ENCODE peak calls at places on chromosomes 3 and 15, in nine cellular contexts. C, L, I, N, U, P, Y, X and D are unnamed samples.

GRCh38 chr15:90004671-90005070 is 3.5 kb downstream of the ZNF710 start:
- DNase-seq in C (peak), L (no peak), I (no peak), N (no peak), U (peak), P (peak), Y (no peak), X (no peak), D (no peak)

GRCh38 chr3:40170395-40170794 is 139.1 kb upstream of the EIF1B start:
- DNase-seq in C (no peak), L (no peak), I (no peak), N (no peak), U (no peak), P (no peak), Y (peak), X (no peak), D (no peak)

GRCh38 chr15:42608110-42608531 is 32.7 kb downstream of the STARD9 start:
- DNase-seq in C (peak), L (no peak), I (no peak), N (peak), U (peak), P (no peak), Y (no peak), X (no peak), D (no peak)

GRCh38 chr3:196238612-196239190 is 22.4 kb downstream of the SLC51A start:
- DNase-seq in C (no peak), L (no peak), I (no peak), N (no peak), U (no peak), P (no peak), Y (no peak), X (no peak), D (no peak)

GRCh38 chr15:92818658-92819311 is 81.3 kb upstream of the CHD2 start:
- DNase-seq in C (no peak), L (no peak), I (no peak), N (no peak), U (no peak), P (no peak), Y (no peak), X (no peak), D (no peak)

GRCh38 chr3:37993811-37994638 is 3.4 kb downstream of the VILL start:
- DNase-seq in C (peak), L (peak), I (no peak), N (peak), U (peak), P (no peak), Y (peak), X (peak), D (no peak)

GRCh38 chr3:146817705-146818104 is 212.6 kb upstream of the PLSCR5 start:
- DNase-seq in C (no peak), L (no peak), I (no peak), N (no peak), U (no peak), P (no peak), Y (no peak), X (no peak), D (no peak)

GRCh38 chr15:66252411-66253295 is 897 bp downstream of the MEGF11 start:
- DNase-seq in C (peak), L (peak), I (no peak), N (peak), U (peak), P (peak), Y (peak), X (peak), D (peak)

GRCh38 chr15:89533861-89534544 is 37.6 kb upstream of the RHCG start:
- DNase-seq in C (no peak), L (no peak), I (no peak), N (no peak), U (no peak), P (no peak), Y (no peak), X (no peak), D (no peak)

GRCh38 chr3:63970596-63971468 is 52.5 kb downstream of the PSMD6 start:
- DNase-seq in C (no peak), L (no peak), I (no peak), N (no peak), U (no peak), P (no peak), Y (no peak), X (no peak), D (peak)

GRCh38 chr3:129629011-129629410 is 22.5 kb upstream of the PLXND1 start:
- DNase-seq in C (no peak), L (no peak), I (no peak), N (no peak), U (no peak), P (no peak), Y (no peak), X (no peak), D (no peak)

GRCh38 chr15:49135893-49136292 is 19.5 kb downstream of the COPS2 start:
- DNase-seq in C (no peak), L (no peak), I (no peak), N (no peak), U (no peak), P (no peak), Y (no peak), X (no peak), D (no peak)

GRCh38 chr15:69526086-69526485 is 73.5 kb downstream of the RPLP1 start:
- DNase-seq in C (no peak), L (no peak), I (no peak), N (no peak), U (no peak), P (no peak), Y (no peak), X (no peak), D (no peak)

GRCh38 chr3:169661567-169662214 is 1.8 kb downstream of the MECOM start:
- DNase-seq in C (peak), L (peak), I (no peak), N (peak), U (no peak), P (no peak), Y (peak), X (no peak), D (no peak)

GRCh38 chr15:89828324-89829145 is 13.9 kb upstream of the ANPEP start:
- DNase-seq in C (peak), L (no peak), I (no peak), N (no peak), U (no peak), P (no peak), Y (no peak), X (no peak), D (no peak)

GRCh38 chr3:54427951-54428871 is 305.9 kb downstream of the CACNA2D3 start:
- DNase-seq in C (peak), L (peak), I (no peak), N (peak), U (peak), P (peak), Y (peak), X (peak), D (peak)

GRCh38 chr3:106299300-106300098 is 430.7 kb upstream of the CBLB start:
- DNase-seq in C (no peak), L (no peak), I (no peak), N (no peak), U (no peak), P (no peak), Y (peak), X (no peak), D (no peak)

GRCh38 chr3:108342829-108343478 is 46.6 kb downstream of the HHLA2 start:
- DNase-seq in C (no peak), L (no peak), I (no peak), N (no peak), U (no peak), P (no peak), Y (no peak), X (no peak), D (no peak)

GRCh38 chr15:47429376-47429775 is 287.9 kb upstream of the SEMA6D start:
- DNase-seq in C (no peak), L (no peak), I (no peak), N (no peak), U (no peak), P (no peak), Y (no peak), X (no peak), D (no peak)

GRCh38 chr15:57302640-57303257 is 73.6 kb upstream of the CGNL1 start:
- DNase-seq in C (no peak), L (no peak), I (no peak), N (no peak), U (peak), P (no peak), Y (no peak), X (no peak), D (no peak)

GRCh38 chr15:62849316-62850129 is 193.0 kb upstream of the TPM1 start:
- DNase-seq in C (no peak), L (no peak), I (no peak), N (no peak), U (no peak), P (no peak), Y (no peak), X (no peak), D (no peak)

GRCh38 chr3:72380193-72380592 is 468.1 kb downstream of the SHQ1 start:
- DNase-seq in C (no peak), L (no peak), I (no peak), N (no peak), U (no peak), P (no peak), Y (no peak), X (no peak), D (no peak)

GRCh38 chr15:40054746-40055575 is 16.0 kb upstream of the SRP14 start:
- DNase-seq in C (peak), L (no peak), I (no peak), N (peak), U (peak), P (no peak), Y (peak), X (no peak), D (no peak)

GRCh38 chr3:120749843-120750242 is 7.3 kb downstream of the GTF2E1 start:
- DNase-seq in C (no peak), L (no peak), I (no peak), N (no peak), U (no peak), P (no peak), Y (no peak), X (no peak), D (no peak)

GRCh38 chr15:94576889-94577533 is 345.6 kb downstream of the MCTP2 start:
- DNase-seq in C (peak), L (peak), I (no peak), N (peak), U (peak), P (no peak), Y (peak), X (no peak), D (peak)

GRCh38 chr3:113695426-113695817 is 1.0 kb downstream of the USF3 start:
- DNase-seq in C (no peak), L (no peak), I (no peak), N (no peak), U (no peak), P (no peak), Y (peak), X (no peak), D (no peak)

GRCh38 chr3:134456121-134456520 is 29.7 kb downstream of the ANAPC13 start:
- DNase-seq in C (no peak), L (no peak), I (no peak), N (no peak), U (no peak), P (no peak), Y (no peak), X (no peak), D (no peak)

GRCh38 chr3:132659370-132660055 is at the start of gene ACAD11:
- DNase-seq in C (peak), L (peak), I (no peak), N (peak), U (peak), P (peak), Y (peak), X (peak), D (peak)

GRCh38 chr15:48040166-48040817 is 80.5 kb upstream of the SLC24A5 start:
- DNase-seq in C (peak), L (no peak), I (no peak), N (no peak), U (no peak), P (no peak), Y (no peak), X (peak), D (no peak)

GRCh38 chr15:37733628-37734027 is 200.8 kb upstream of the TMCO5A start:
- DNase-seq in C (no peak), L (no peak), I (no peak), N (no peak), U (no peak), P (no peak), Y (no peak), X (no peak), D (no peak)